ENCODE peak calls at places on chromosomes 13 and 19, in nine cellular contexts. One of them, this sample, is unnamed.

GRCh38 chr19:19659646-19660245 is 3.7 kb downstream of the ATP13A1 start:
- DNase-seq in MM.1S: no peak
- DNase-seq in IMR-90: no peak
- DNase-seq in GM23248: no peak
- DNase-seq in SK-N-SH: no peak
- DNase-seq in hepatocyte: no peak
- DNase-seq in astrocyte: no peak
- DNase-seq in fibroblast of lung: no peak
- DNase-seq in mammary epithelial cell: no peak
- DNase-seq in this sample: no peak

GRCh38 chr19:53983457-53984289 is 7.8 kb upstream of the CACNG6 start:
- DNase-seq in MM.1S: no peak
- DNase-seq in IMR-90: no peak
- DNase-seq in GM23248: no peak
- DNase-seq in SK-N-SH: no peak
- DNase-seq in hepatocyte: no peak
- DNase-seq in astrocyte: no peak
- DNase-seq in fibroblast of lung: no peak
- DNase-seq in mammary epithelial cell: no peak
- DNase-seq in this sample: no peak

GRCh38 chr13:96200810-96201209 is 110.9 kb downstream of the HS6ST3 start:
- DNase-seq in MM.1S: no peak
- DNase-seq in IMR-90: no peak
- DNase-seq in GM23248: no peak
- DNase-seq in SK-N-SH: peak
- DNase-seq in hepatocyte: no peak
- DNase-seq in astrocyte: no peak
- DNase-seq in fibroblast of lung: no peak
- DNase-seq in mammary epithelial cell: no peak
- DNase-seq in this sample: no peak

GRCh38 chr19:1074512-1075283 is 7.7 kb downstream of the ARHGAP45 start:
- DNase-seq in MM.1S: peak
- DNase-seq in IMR-90: no peak
- DNase-seq in GM23248: no peak
- DNase-seq in SK-N-SH: peak
- DNase-seq in hepatocyte: no peak
- DNase-seq in astrocyte: no peak
- DNase-seq in fibroblast of lung: no peak
- DNase-seq in mammary epithelial cell: peak
- DNase-seq in this sample: no peak

GRCh38 chr19:55670280-55671053 is 4.6 kb upstream of the EPN1 start:
- DNase-seq in MM.1S: peak
- DNase-seq in IMR-90: peak
- DNase-seq in GM23248: no peak
- DNase-seq in SK-N-SH: no peak
- DNase-seq in hepatocyte: no peak
- DNase-seq in astrocyte: no peak
- DNase-seq in fibroblast of lung: no peak
- DNase-seq in mammary epithelial cell: no peak
- DNase-seq in this sample: no peak

GRCh38 chr19:13152854-13153626 is 2.8 kb downstream of the IER2 start:
- DNase-seq in MM.1S: peak
- DNase-seq in IMR-90: peak
- DNase-seq in GM23248: peak
- DNase-seq in SK-N-SH: peak
- DNase-seq in hepatocyte: peak
- DNase-seq in astrocyte: peak
- DNase-seq in fibroblast of lung: peak
- DNase-seq in mammary epithelial cell: peak
- DNase-seq in this sample: peak

GRCh38 chr13:94160875-94161274 is 318.6 kb downstream of the DCT start:
- DNase-seq in MM.1S: no peak
- DNase-seq in IMR-90: no peak
- DNase-seq in GM23248: no peak
- DNase-seq in SK-N-SH: no peak
- DNase-seq in hepatocyte: no peak
- DNase-seq in astrocyte: no peak
- DNase-seq in fibroblast of lung: no peak
- DNase-seq in mammary epithelial cell: no peak
- DNase-seq in this sample: no peak

GRCh38 chr19:46731007-46731501 is 14.1 kb upstream of the PRKD2 start:
- DNase-seq in MM.1S: no peak
- DNase-seq in IMR-90: peak
- DNase-seq in GM23248: peak
- DNase-seq in SK-N-SH: no peak
- DNase-seq in hepatocyte: no peak
- DNase-seq in astrocyte: peak
- DNase-seq in fibroblast of lung: peak
- DNase-seq in mammary epithelial cell: peak
- DNase-seq in this sample: peak

GRCh38 chr13:44399045-44399444 is 25.4 kb downstream of the SERP2 start:
- DNase-seq in MM.1S: no peak
- DNase-seq in IMR-90: no peak
- DNase-seq in GM23248: no peak
- DNase-seq in SK-N-SH: no peak
- DNase-seq in hepatocyte: no peak
- DNase-seq in astrocyte: no peak
- DNase-seq in fibroblast of lung: no peak
- DNase-seq in mammary epithelial cell: no peak
- DNase-seq in this sample: no peak

GRCh38 chr19:1016647-1017114 is 4.2 kb downstream of the TMEM259 start:
- DNase-seq in MM.1S: peak
- DNase-seq in IMR-90: peak
- DNase-seq in GM23248: peak
- DNase-seq in SK-N-SH: no peak
- DNase-seq in hepatocyte: peak
- DNase-seq in astrocyte: peak
- DNase-seq in fibroblast of lung: peak
- DNase-seq in mammary epithelial cell: peak
- DNase-seq in this sample: peak

GRCh38 chr19:45402469-45403070 is 2.3 kb downstream of the PPP1R13L start:
- DNase-seq in MM.1S: no peak
- DNase-seq in IMR-90: no peak
- DNase-seq in GM23248: peak
- DNase-seq in SK-N-SH: peak
- DNase-seq in hepatocyte: peak
- DNase-seq in astrocyte: no peak
- DNase-seq in fibroblast of lung: peak
- DNase-seq in mammary epithelial cell: peak
- DNase-seq in this sample: no peak
- H3K4me3 ChIP-seq in MM.1S: no peak
- H3K4me3 ChIP-seq in IMR-90: no peak
- H3K4me3 ChIP-seq in GM23248: no peak
- H3K4me3 ChIP-seq in SK-N-SH: no peak
- H3K4me3 ChIP-seq in hepatocyte: no peak
- H3K4me3 ChIP-seq in astrocyte: no peak
- H3K4me3 ChIP-seq in fibroblast of lung: no peak
- H3K4me3 ChIP-seq in mammary epithelial cell: peak
- H3K4me3 ChIP-seq in this sample: peak

GRCh38 chr19:30373593-30373992 is 1.4 kb downstream of the ZNF536 start:
- DNase-seq in MM.1S: no peak
- DNase-seq in IMR-90: no peak
- DNase-seq in GM23248: no peak
- DNase-seq in SK-N-SH: no peak
- DNase-seq in hepatocyte: no peak
- DNase-seq in astrocyte: no peak
- DNase-seq in fibroblast of lung: no peak
- DNase-seq in mammary epithelial cell: no peak
- DNase-seq in this sample: no peak

GRCh38 chr19:30376272-30376671 is 4.1 kb downstream of the ZNF536 start:
- DNase-seq in MM.1S: no peak
- DNase-seq in IMR-90: no peak
- DNase-seq in GM23248: no peak
- DNase-seq in SK-N-SH: no peak
- DNase-seq in hepatocyte: no peak
- DNase-seq in astrocyte: no peak
- DNase-seq in fibroblast of lung: no peak
- DNase-seq in mammary epithelial cell: no peak
- DNase-seq in this sample: no peak

GRCh38 chr19:30376826-30377425 is 4.7 kb downstream of the ZNF536 start:
- DNase-seq in MM.1S: no peak
- DNase-seq in IMR-90: no peak
- DNase-seq in GM23248: no peak
- DNase-seq in SK-N-SH: no peak
- DNase-seq in hepatocyte: no peak
- DNase-seq in astrocyte: no peak
- DNase-seq in fibroblast of lung: no peak
- DNase-seq in mammary epithelial cell: no peak
- DNase-seq in this sample: no peak

GRCh38 chr19:30375651-30376050 is 3.5 kb downstream of the ZNF536 start:
- DNase-seq in MM.1S: no peak
- DNase-seq in IMR-90: no peak
- DNase-seq in GM23248: no peak
- DNase-seq in SK-N-SH: no peak
- DNase-seq in hepatocyte: no peak
- DNase-seq in astrocyte: no peak
- DNase-seq in fibroblast of lung: no peak
- DNase-seq in mammary epithelial cell: no peak
- DNase-seq in this sample: no peak

DNA sequence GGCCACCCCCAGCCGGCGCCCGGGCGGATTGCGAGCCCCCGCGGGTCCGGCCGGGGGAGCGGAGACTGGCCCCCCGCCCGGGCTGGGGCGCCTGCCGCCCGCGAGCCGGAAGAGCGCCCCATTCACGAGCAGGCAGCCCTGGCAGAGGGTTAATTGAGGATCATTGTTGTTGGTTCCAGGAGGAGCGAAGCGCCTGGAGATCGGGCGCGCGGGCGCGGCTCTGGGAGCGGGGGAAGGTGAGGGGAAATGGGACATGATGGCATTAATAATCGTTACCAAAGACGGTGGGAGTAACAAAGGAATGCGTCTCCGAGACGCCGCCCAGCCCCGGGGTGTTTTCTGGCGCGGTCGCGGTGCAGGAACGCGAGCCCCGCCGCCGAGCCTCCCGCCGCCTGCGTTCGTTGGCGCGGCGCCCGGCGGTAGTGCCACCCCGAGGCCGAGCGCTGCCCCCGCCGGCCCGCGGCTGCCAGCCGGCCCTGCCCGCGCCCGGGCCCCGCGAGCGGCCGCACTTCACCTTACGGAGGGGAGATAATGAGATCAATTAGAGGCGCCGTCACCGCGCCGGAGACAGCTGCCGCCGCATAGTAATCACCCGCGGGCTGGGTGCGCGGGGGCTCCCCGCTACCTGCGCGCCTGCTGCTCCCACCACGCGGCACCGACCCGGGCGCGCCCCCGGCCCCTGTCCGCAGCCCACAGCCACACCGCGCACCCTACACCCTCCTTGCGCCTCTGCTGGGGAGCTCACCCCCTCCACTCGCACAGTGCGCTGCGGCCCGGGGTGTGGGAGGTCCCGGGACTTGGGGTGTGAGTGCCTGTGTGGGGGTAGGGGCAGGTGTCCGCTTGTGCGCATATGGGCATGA is 2.8 kb downstream of the ZNF536 start:
- DNase-seq in MM.1S: no peak
- DNase-seq in IMR-90: no peak
- DNase-seq in GM23248: peak
- DNase-seq in SK-N-SH: peak
- DNase-seq in hepatocyte: peak
- DNase-seq in astrocyte: no peak
- DNase-seq in fibroblast of lung: no peak
- DNase-seq in mammary epithelial cell: no peak
- DNase-seq in this sample: no peak
- H3K4me2 ChIP-seq in MM.1S: no peak
- H3K4me2 ChIP-seq in IMR-90: no peak
- H3K4me2 ChIP-seq in GM23248: peak
- H3K4me2 ChIP-seq in SK-N-SH: no peak
- H3K4me2 ChIP-seq in hepatocyte: peak
- H3K4me2 ChIP-seq in astrocyte: peak
- H3K4me2 ChIP-seq in fibroblast of lung: no peak
- H3K4me2 ChIP-seq in mammary epithelial cell: no peak
- H3K4me2 ChIP-seq in this sample: no peak

GRCh38 chr13:100876044-100876403 is 201.4 kb upstream of the TMTC4 start:
- DNase-seq in MM.1S: no peak
- DNase-seq in IMR-90: no peak
- DNase-seq in GM23248: no peak
- DNase-seq in SK-N-SH: no peak
- DNase-seq in hepatocyte: no peak
- DNase-seq in astrocyte: no peak
- DNase-seq in fibroblast of lung: no peak
- DNase-seq in mammary epithelial cell: no peak
- DNase-seq in this sample: no peak
- H3K4me3 ChIP-seq in MM.1S: no peak
- H3K4me3 ChIP-seq in IMR-90: no peak
- H3K4me3 ChIP-seq in GM23248: no peak
- H3K4me3 ChIP-seq in SK-N-SH: no peak
- H3K4me3 ChIP-seq in hepatocyte: no peak
- H3K4me3 ChIP-seq in astrocyte: no peak
- H3K4me3 ChIP-seq in fibroblast of lung: no peak
- H3K4me3 ChIP-seq in mammary epithelial cell: no peak
- H3K4me3 ChIP-seq in this sample: no peak

GRCh38 chr19:57664269-57665127 is 4.2 kb upstream of the ZSCAN4 start:
- DNase-seq in MM.1S: no peak
- DNase-seq in IMR-90: peak
- DNase-seq in GM23248: peak
- DNase-seq in SK-N-SH: peak
- DNase-seq in hepatocyte: peak
- DNase-seq in astrocyte: peak
- DNase-seq in fibroblast of lung: peak
- DNase-seq in mammary epithelial cell: peak
- DNase-seq in this sample: peak

GRCh38 chr19:57667220-57667619 is 1.5 kb upstream of the ZSCAN4 start:
- DNase-seq in MM.1S: no peak
- DNase-seq in IMR-90: no peak
- DNase-seq in GM23248: peak
- DNase-seq in SK-N-SH: no peak
- DNase-seq in hepatocyte: no peak
- DNase-seq in astrocyte: no peak
- DNase-seq in fibroblast of lung: no peak
- DNase-seq in mammary epithelial cell: no peak
- DNase-seq in this sample: no peak

GRCh38 chr19:57668635-57669034 is at the start of gene ZSCAN4:
- DNase-seq in MM.1S: no peak
- DNase-seq in IMR-90: no peak
- DNase-seq in GM23248: no peak
- DNase-seq in SK-N-SH: no peak
- DNase-seq in hepatocyte: no peak
- DNase-seq in astrocyte: no peak
- DNase-seq in fibroblast of lung: no peak
- DNase-seq in mammary epithelial cell: no peak
- DNase-seq in this sample: no peak

GRCh38 chr19:57671124-57671895 is 2.6 kb downstream of the ZSCAN4 start:
- DNase-seq in MM.1S: no peak
- DNase-seq in IMR-90: no peak
- DNase-seq in GM23248: peak
- DNase-seq in SK-N-SH: no peak
- DNase-seq in hepatocyte: no peak
- DNase-seq in astrocyte: no peak
- DNase-seq in fibroblast of lung: no peak
- DNase-seq in mammary epithelial cell: no peak
- DNase-seq in this sample: no peak

DNA sequence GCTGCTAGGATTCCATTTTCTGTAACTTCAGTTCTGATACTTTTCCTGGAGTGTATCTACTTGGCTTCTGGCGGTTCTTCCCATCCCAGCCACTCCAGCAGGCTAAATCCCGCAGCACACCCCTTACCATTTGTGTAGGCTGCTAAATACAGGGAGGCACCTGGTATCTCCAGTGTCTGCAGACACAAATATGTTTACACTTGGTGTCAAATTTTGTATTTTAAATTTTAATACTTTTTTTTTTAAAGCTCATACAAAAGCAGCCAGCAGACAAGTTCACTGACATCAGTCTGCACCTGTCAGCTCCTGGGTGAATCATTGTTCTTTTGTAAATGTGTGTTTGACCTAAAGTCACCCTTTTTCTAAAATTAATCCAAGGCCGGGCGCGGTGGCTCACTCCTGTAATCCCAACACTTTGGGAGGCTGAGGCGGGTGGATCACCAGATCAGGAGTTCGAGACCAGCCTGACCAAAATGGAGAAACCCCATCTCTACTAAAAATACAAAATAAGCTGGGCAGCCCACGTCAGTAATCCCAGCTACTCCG is 3.4 kb upstream of the ZSCAN4 start:
- DNase-seq in MM.1S: no peak
- DNase-seq in IMR-90: no peak
- DNase-seq in GM23248: no peak
- DNase-seq in SK-N-SH: no peak
- DNase-seq in hepatocyte: no peak
- DNase-seq in astrocyte: no peak
- DNase-seq in fibroblast of lung: no peak
- DNase-seq in mammary epithelial cell: no peak
- DNase-seq in this sample: no peak
- H3K4me2 ChIP-seq in MM.1S: no peak
- H3K4me2 ChIP-seq in IMR-90: no peak
- H3K4me2 ChIP-seq in GM23248: no peak
- H3K4me2 ChIP-seq in SK-N-SH: peak
- H3K4me2 ChIP-seq in hepatocyte: no peak
- H3K4me2 ChIP-seq in astrocyte: no peak
- H3K4me2 ChIP-seq in fibroblast of lung: no peak
- H3K4me2 ChIP-seq in mammary epithelial cell: no peak
- H3K4me2 ChIP-seq in this sample: no peak